ENCODE peak calls at places on chromosomes 16 and 17, in four cellular contexts. R, Z, L and D are unnamed samples.

GRCh38 chr17:30236807-30237206 is 1.3 kb upstream of the SLC6A4 start:
- DNase-seq in Z (no peak), R (peak), L (no peak), D (peak)

GRCh38 chr16:12120331-12120981 is 143.9 kb downstream of the SNX29 start:
- DNase-seq in R (no peak), L (no peak), Z (no peak), D (no peak)

GRCh38 chr16:51538707-51539604 is 387.9 kb upstream of the SALL1 start:
- DNase-seq in R (peak), L (no peak), Z (no peak), D (peak)

GRCh38 chr17:42543190-42544079 is 7.4 kb downstream of the NAGLU start:
- DNase-seq in Z (no peak), L (no peak), R (no peak), D (no peak)

GRCh38 chr17:40063915-40064531 is 1.3 kb downstream of the THRA start:
- DNase-seq in L (no peak), R (peak), Z (no peak), D (no peak)

GRCh38 chr16:76535-77272 is 1.3 kb upstream of the MPG start:
- DNase-seq in L (no peak), R (peak), Z (no peak), D (no peak)

GRCh38 chr16:11135167-11135973 is 120.6 kb downstream of the SOCS1 start:
- DNase-seq in Z (no peak), R (no peak), L (no peak), D (no peak)

GRCh38 chr17:38434178-38434665 is 6.0 kb downstream of the ARHGAP23 start:
- DNase-seq in L (no peak), R (peak), Z (no peak), D (no peak)

GRCh38 chr16:85006639-85007038 is 4.7 kb downstream of the ZDHHC7 start:
- DNase-seq in Z (no peak), L (no peak), R (no peak), D (no peak)

DNA sequence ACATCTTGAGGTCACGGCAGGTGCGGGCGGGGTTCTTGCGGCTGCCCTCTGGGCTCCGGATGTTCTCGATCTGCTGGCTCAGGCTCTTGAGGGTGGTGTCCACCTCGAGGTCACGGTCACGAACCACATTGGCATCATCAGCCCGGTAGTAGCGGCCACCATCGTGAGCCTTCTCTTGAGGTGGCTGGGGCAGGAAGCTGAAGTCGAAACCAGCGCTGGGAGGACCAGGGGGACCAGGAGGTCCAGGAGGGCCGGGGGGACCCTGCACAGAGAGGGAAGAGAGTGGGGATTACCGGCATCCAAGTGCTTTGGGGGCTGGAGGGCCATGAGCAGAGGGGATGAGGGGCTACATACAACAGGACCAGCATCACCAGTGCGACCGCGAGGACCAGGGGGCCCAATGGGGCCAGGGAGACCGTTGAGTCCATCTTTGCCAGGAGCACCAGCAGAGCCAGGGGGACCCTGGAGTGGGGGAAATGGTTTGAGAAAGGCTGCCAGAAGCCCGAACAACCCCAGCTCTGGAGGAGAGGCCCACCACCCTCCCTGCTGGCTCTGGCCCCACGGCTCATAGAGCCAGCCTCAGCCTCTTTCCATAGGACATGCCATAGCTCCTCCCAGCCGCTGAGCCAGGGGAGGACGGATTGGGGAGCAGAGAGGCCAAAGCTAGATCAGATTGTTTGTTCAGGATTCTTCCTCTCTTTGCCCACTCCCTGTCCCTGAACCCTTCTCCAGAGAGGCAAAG is 14.6 kb downstream of the COL1A1 start:
- DNase-seq in R (no peak), L (no peak), Z (no peak), D (no peak)
- H3K9ac ChIP-seq in R (no peak), L (no peak), Z (no peak), D (no peak)

GRCh38 chr16:65655802-65656201 is 533.9 kb upstream of the CDH11 start:
- DNase-seq in L (no peak), Z (no peak), R (peak), D (peak)

GRCh38 chr16:65657051-65657450 is 535.2 kb upstream of the CDH11 start:
- DNase-seq in Z (no peak), L (no peak), R (no peak), D (no peak)

GRCh38 chr16:65660390-65660789 is 538.5 kb upstream of the CDH11 start:
- DNase-seq in L (no peak), R (peak), Z (no peak), D (no peak)

GRCh38 chr16:65657556-65657955 is 535.7 kb upstream of the CDH11 start:
- DNase-seq in Z (no peak), L (no peak), R (peak), D (no peak)

DNA sequence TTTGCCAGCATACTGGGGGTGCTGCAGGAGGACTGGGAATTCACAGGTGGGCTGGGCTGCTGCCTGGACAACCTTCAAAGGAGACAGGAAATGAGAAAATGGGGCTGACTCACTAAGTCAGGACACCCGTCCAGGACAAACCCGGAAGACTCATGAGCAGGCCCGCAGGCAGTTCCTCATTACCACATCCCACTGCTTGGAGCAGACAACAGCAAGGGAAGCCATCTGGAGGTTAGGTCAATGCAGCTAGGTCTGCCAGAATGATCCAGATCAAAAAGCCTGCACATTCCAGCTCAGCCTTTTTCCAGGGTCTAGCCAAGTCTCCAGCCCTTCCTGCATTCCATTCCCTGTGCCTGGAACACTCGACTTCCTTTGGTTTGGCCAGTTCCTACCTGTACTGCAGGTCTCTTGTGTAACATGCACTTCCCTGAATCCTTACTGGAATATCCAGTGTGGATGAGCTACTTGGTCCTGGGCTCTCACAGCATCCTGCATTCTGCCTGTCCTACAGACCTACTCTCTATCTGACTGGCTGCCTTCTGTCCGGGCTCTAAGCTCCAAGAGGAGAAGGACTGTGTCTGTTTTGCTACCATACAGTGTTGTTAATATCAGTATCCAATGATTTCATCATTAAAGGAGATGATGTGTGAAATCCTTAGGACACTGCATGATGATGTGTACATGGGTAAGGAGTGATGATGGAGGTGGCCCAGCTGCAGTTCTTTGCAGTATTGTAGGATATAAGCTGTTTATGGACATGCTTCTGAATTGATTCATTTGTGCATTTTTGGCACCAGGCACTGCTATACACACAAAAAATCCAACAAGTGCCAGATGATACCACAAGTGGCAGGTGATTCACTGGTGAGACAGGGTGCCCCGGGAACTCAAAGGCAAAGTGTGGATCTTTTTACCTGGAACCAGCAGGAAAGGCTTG is 536.7 kb upstream of the CDH11 start:
- DNase-seq in L (no peak), R (peak), Z (no peak), D (no peak)
- H3K9ac ChIP-seq in L (no peak), R (no peak), Z (no peak), D (no peak)

DNA sequence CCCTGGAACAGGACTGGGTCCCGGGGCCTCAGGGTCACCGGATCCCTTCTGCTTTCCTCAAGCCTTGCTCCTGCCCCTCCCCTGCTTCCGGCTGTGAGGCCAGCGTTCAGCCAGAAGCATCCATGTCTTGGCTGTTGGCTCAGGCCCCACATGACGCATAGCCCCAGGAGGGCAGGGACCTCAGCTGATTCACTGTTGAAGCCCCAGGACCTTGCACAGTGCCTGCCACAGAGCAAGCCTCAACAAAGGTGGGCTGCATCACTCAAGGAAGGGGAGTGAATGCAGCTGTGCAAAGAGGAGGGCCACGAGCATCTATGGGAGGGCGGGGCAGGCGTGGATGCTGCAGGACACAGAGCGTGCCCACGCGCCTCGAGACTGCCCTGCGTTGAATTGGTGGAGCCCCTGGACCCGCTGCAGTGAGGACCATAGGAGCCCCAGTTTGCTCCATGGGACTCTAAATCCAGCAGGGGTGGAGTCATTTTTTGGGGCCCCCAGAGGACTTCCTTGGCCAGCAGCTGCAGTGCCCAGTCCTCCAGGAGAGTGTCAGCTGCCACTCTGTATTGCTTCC is 28.2 kb upstream of the ITGA3 start:
- DNase-seq in L (no peak), Z (no peak), R (peak), D (no peak)
- H3K9ac ChIP-seq in L (no peak), Z (no peak), R (no peak), D (no peak)

GRCh38 chr17:17663160-17664072 is 17.8 kb upstream of the RAI1 start:
- DNase-seq in R (peak), Z (peak), L (no peak), D (peak)
- H3K9ac ChIP-seq in R (no peak), Z (no peak), L (no peak), D (no peak)

GRCh38 chr17:35374766-35375344 is 1.4 kb upstream of the SLFN11 start:
- DNase-seq in R (no peak), L (no peak), Z (peak), D (no peak)
- H3K9ac ChIP-seq in R (no peak), L (peak), Z (no peak), D (no peak)

DNA sequence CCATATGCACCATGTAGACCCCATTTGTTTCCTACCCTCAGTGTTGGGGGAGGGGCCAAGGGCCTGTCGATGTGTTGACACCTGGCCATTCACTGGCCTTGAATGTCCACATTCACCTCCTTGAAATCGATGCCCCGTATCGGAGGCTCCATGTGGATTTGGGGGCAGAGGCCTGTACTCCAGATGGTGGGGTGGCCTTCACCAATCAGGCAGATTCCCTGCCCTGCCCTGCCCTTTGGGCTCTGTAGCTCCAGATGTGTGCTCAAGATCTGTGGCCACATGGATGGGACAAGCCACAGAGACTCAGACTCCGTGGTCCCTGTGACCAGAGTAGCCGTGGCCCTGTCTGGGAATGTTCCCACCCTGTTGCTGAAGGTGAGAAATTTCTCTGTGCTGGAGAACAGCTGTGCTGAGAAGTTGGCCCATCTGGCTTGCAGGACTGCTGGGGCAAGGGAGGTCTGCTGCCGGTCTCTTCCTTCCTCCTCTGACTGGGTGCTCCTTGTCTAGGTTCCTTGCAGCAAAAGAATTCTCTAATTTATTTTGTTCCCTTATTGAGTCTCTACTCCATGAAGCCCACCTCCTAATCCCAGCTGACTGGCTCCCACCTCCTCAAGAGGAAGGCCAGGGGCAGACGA is 221.3 kb downstream of the SEC14L1 start:
- DNase-seq in R (peak), Z (no peak), L (no peak), D (no peak)
- H3K9ac ChIP-seq in R (no peak), Z (no peak), L (no peak), D (no peak)

DNA sequence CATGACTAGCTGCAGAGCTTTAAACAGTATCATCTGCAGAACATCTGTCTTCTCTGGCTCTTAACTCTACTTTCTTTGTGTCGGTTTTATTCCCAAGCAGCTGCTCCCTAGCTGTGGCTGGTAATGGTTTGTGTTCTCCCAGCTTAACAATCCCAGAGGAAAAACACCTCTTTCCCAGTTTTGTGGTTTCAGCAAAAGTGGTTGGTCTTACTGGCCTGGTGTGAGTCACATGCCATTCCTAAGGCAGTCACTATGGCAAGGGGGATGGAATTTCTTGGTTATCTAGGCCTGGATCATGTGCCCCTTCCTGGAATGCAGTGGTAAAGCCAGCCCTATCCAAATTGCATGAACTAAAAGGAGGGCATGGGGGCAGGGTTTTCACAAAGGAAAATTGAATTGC is 27.4 kb downstream of the OMG start:
- DNase-seq in L (no peak), R (peak), Z (no peak), D (peak)
- H3K9ac ChIP-seq in L (no peak), R (no peak), Z (no peak), D (no peak)

GRCh38 chr17:63701477-63702222 is 1.7 kb upstream of the LIMD2 start:
- DNase-seq in L (no peak), R (peak), Z (no peak), D (no peak)

GRCh38 chr17:63698381-63698885 is 1.5 kb downstream of the LIMD2 start:
- DNase-seq in L (peak), R (no peak), Z (no peak), D (no peak)

GRCh38 chr17:63700528-63701441 is 860 bp upstream of the LIMD2 start:
- DNase-seq in Z (no peak), L (no peak), R (peak), D (peak)

GRCh38 chr17:63698886-63699637 is 863 bp downstream of the LIMD2 start:
- DNase-seq in R (peak), Z (peak), L (peak), D (peak)

GRCh38 chr17:63699638-63700527 is at the start of gene LIMD2:
- DNase-seq in R (peak), L (no peak), Z (no peak), D (peak)
- H3K9ac ChIP-seq in R (peak), L (no peak), Z (peak), D (no peak)

GRCh38 chr16:1639282-1639681 is 27.1 kb downstream of the CRAMP1 start:
- DNase-seq in L (no peak), Z (no peak), R (no peak), D (peak)
- H3K9ac ChIP-seq in L (no peak), Z (no peak), R (no peak), D (no peak)

DNA sequence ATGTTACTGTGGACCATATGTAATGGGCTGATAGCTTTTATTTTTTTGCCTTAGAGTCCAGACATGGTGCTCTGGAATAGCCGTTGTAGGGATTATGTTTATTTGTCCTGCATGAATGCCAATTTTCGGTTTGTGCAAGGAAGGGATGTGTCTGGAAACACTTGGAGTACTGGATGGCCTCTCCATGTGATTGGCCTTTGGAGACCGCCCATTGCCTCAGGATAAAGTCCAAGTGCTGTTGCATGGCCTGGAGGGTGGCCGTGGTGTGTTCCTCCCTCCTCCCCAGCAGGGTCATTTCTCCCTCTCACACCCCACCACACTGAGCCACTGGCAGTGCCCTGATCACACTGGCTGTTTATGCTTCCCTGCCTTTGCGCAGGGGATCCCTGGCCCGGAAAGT is 93.9 kb downstream of the MSI2 start:
- DNase-seq in Z (no peak), R (peak), L (no peak), D (no peak)
- H3K9ac ChIP-seq in Z (no peak), R (no peak), L (no peak), D (no peak)